ENCODE peak calls at places on chromosomes 16 and 17, in eight cellular contexts. J, K, T, M, D, V, Z and G are unnamed samples.

GRCh38 chr17:55852734-55853133 is 101.9 kb downstream of the PCTP start:
- DNase-seq in J (no peak), K (no peak), T (no peak), M (no peak), D (no peak), V (no peak), Z (no peak), G (peak)

GRCh38 chr16:3983081-3983520 is 102.6 kb upstream of the CREBBP start:
- DNase-seq in J (peak), K (peak), T (peak), M (peak), D (peak), V (peak), Z (no peak), G (peak)

GRCh38 chr17:72498671-72499210 is 377.9 kb downstream of the SOX9 start:
- DNase-seq in J (no peak), K (no peak), T (no peak), M (no peak), D (no peak), V (no peak), Z (no peak), G (no peak)

GRCh38 chr16:74862743-74863244 is 88.2 kb upstream of the FA2H start:
- DNase-seq in J (peak), K (peak), T (peak), M (peak), D (peak), V (no peak), Z (peak), G (peak)

GRCh38 chr17:79147791-79148506 is 73.3 kb downstream of the ENGASE start:
- DNase-seq in J (no peak), K (no peak), T (no peak), M (peak), D (no peak), V (no peak), Z (no peak), G (no peak)

GRCh38 chr17:28384281-28385036 is 13.0 kb downstream of the SARM1 start:
- DNase-seq in J (no peak), K (peak), T (no peak), M (peak), D (no peak), V (peak), Z (no peak), G (no peak)

GRCh38 chr17:54426287-54426886 is 474.3 kb upstream of the TOM1L1 start:
- DNase-seq in J (peak), K (no peak), T (no peak), M (peak), D (peak), V (no peak), Z (no peak), G (peak)

GRCh38 chr17:888998-889401 is 90.6 kb downstream of the NXN start:
- DNase-seq in J (no peak), K (no peak), T (no peak), M (no peak), D (no peak), V (no peak), Z (peak), G (no peak)

GRCh38 chr16:17339764-17340541 is 130.8 kb downstream of the XYLT1 start:
- DNase-seq in J (no peak), K (no peak), T (no peak), M (no peak), D (no peak), V (no peak), Z (no peak), G (no peak)

GRCh38 chr17:34613064-34614019 is 34.0 kb downstream of the TMEM132E start:
- DNase-seq in J (no peak), K (no peak), T (no peak), M (peak), D (no peak), V (peak), Z (no peak), G (no peak)

GRCh38 chr16:2151188-2152091 is 3.0 kb downstream of the RAB26 start:
- DNase-seq in J (no peak), K (no peak), T (no peak), M (peak), D (no peak), V (peak), Z (no peak), G (peak)

GRCh38 chr16:30600929-30601328 is 9.3 kb downstream of the ZNF689 start:
- DNase-seq in J (no peak), K (no peak), T (no peak), M (no peak), D (no peak), V (no peak), Z (no peak), G (no peak)

GRCh38 chr17:27299384-27300049 is 5.6 kb downstream of the WSB1 start:
- DNase-seq in J (no peak), K (no peak), T (no peak), M (no peak), D (no peak), V (no peak), Z (no peak), G (no peak)

GRCh38 chr16:22372882-22373661 is 1.3 kb downstream of the CDR2 start:
- DNase-seq in J (no peak), K (peak), T (no peak), M (no peak), D (no peak), V (no peak), Z (no peak), G (no peak)

GRCh38 chr16:67968440-67969285 is at the start of gene SLC12A4:
- DNase-seq in J (peak), K (peak), T (peak), M (peak), D (peak), V (peak), Z (no peak), G (peak)
- TF ChIP-seq POLR2A in J (peak), K (peak), T (peak), M (peak), D (peak), V (no peak), Z (peak), G (peak)

GRCh38 chr17:76528528-76529223 is 8.8 kb downstream of the CYGB start:
- DNase-seq in J (no peak), K (no peak), T (no peak), M (peak), D (no peak), V (no peak), Z (no peak), G (peak)

GRCh38 chr17:76529224-76529642 is 8.3 kb downstream of the CYGB start:
- DNase-seq in J (no peak), K (peak), T (no peak), M (peak), D (no peak), V (no peak), Z (no peak), G (peak)

GRCh38 chr17:76530826-76531500 is 6.5 kb downstream of the CYGB start:
- DNase-seq in J (no peak), K (no peak), T (no peak), M (no peak), D (no peak), V (peak), Z (no peak), G (no peak)

GRCh38 chr17:76530489-76530814 is 7.1 kb downstream of the CYGB start:
- DNase-seq in J (no peak), K (no peak), T (no peak), M (no peak), D (no peak), V (no peak), Z (no peak), G (no peak)

DNA sequence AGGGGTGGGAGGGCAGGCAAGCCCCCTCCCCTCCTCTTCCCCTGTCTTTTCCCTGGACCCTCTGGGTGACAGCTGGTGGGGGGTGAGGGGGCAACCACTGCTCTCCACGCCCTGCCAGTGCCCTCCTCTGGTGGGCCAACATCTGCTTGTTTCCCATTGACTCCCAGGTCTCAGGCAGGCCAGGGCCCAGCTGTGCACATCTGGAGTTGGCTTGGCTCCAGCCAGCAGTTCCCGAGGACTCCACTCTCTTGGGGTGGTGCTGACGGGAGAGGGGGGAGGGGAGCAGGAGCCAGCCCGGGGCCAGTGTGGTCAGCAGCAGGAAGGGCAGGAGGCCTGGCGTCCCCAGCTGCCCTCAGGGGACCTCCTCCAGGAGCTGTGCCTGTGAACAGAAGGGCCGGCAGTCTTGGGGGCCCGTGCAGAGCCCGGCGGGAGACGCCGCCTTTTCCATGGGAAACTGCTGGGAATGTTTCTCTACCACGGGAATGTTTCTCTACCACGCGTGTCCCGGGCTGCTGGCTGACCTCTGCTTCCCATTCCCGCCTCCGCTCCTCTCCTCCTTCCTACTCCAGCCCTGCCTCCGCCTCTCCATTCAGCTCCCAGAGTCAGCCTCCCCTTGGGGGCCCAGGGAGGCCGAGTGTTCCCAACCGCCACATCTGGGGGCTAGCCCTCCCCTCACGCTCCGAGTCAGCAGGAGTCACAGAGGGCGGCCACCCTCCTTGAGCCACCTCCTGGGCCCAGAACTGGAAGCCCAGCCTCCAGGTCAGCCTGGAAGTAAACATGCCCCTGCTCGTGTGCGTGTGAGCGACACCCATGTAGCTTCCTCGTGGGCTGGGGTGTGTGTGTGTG is 7.6 kb downstream of the CYGB start:
- DNase-seq in J (no peak), K (peak), T (no peak), M (peak), D (peak), V (peak), Z (no peak), G (peak)
- TF ChIP-seq MAX in J (no peak), K (no peak), T (no peak), M (peak), D (peak), V (no peak), Z (no peak), G (no peak)

GRCh38 chr17:44385287-44386181 is 3.9 kb downstream of the ITGA2B start:
- DNase-seq in J (peak), K (peak), T (peak), M (peak), D (peak), V (peak), Z (no peak), G (peak)
- H3K4me3 ChIP-seq in J (peak), K (peak), T (peak), M (peak), D (peak), V (peak), Z (peak), G (no peak)

GRCh38 chr17:18314059-18314730 is 599 bp downstream of the TOP3A start:
- DNase-seq in J (no peak), K (peak), T (no peak), M (no peak), D (no peak), V (no peak), Z (no peak), G (peak)
- TF ChIP-seq POLR2A in J (no peak), K (no peak), T (no peak), M (no peak), D (no peak), V (peak), Z (no peak), G (no peak)

GRCh38 chr16:89546781-89547180 is 13.7 kb upstream of the RPL13 start:
- DNase-seq in J (no peak), K (no peak), T (no peak), M (no peak), D (no peak), V (no peak), Z (no peak), G (no peak)

GRCh38 chr16:89545831-89546574 is 14.5 kb upstream of the RPL13 start:
- DNase-seq in J (no peak), K (no peak), T (no peak), M (no peak), D (peak), V (no peak), Z (no peak), G (no peak)

GRCh38 chr16:89548344-89549006 is 12.0 kb upstream of the RPL13 start:
- DNase-seq in J (no peak), K (no peak), T (no peak), M (no peak), D (no peak), V (no peak), Z (no peak), G (no peak)

GRCh38 chr16:89547860-89548259 is 12.6 kb upstream of the RPL13 start:
- DNase-seq in J (no peak), K (no peak), T (no peak), M (no peak), D (no peak), V (no peak), Z (no peak), G (no peak)

GRCh38 chr16:89547291-89547690 is 13.2 kb upstream of the RPL13 start:
- DNase-seq in J (no peak), K (no peak), T (no peak), M (no peak), D (no peak), V (no peak), Z (no peak), G (no peak)
- TF ChIP-seq MAX in J (no peak), K (no peak), T (no peak), M (no peak), D (no peak), V (no peak), Z (no peak), G (no peak)

GRCh38 chr16:8183186-8184099 is 406.9 kb downstream of the TMEM114 start:
- DNase-seq in J (no peak), K (no peak), T (no peak), M (peak), D (no peak), V (no peak), Z (no peak), G (no peak)

GRCh38 chr16:8187782-8188372 is 402.4 kb downstream of the TMEM114 start:
- DNase-seq in J (no peak), K (no peak), T (no peak), M (no peak), D (no peak), V (no peak), Z (no peak), G (no peak)

GRCh38 chr16:8182761-8183160 is 407.6 kb downstream of the TMEM114 start:
- DNase-seq in J (no peak), K (no peak), T (no peak), M (peak), D (no peak), V (no peak), Z (no peak), G (no peak)

GRCh38 chr16:8184854-8185253 is 405.5 kb downstream of the TMEM114 start:
- DNase-seq in J (no peak), K (no peak), T (no peak), M (no peak), D (no peak), V (no peak), Z (no peak), G (no peak)
- H3K4me3 ChIP-seq in J (no peak), K (no peak), T (no peak), M (no peak), D (no peak), V (no peak), Z (no peak), G (no peak)

GRCh38 chr17:20735796-20736195 is 156.3 kb downstream of the CDRT15L2 start:
- DNase-seq in J (no peak), K (no peak), T (no peak), M (no peak), D (no peak), V (no peak), Z (no peak), G (no peak)
- TF ChIP-seq POLR2A in J (no peak), K (no peak), T (no peak), M (no peak), D (no peak), V (no peak), Z (no peak), G (no peak)

GRCh38 chr16:66698046-66698445 is 1.5 kb upstream of the CMTM4 start:
- DNase-seq in J (no peak), K (no peak), T (no peak), M (no peak), D (no peak), V (no peak), Z (no peak), G (no peak)

GRCh38 chr16:66699898-66700297 is 3.4 kb upstream of the CMTM4 start:
- DNase-seq in J (no peak), K (no peak), T (no peak), M (no peak), D (no peak), V (no peak), Z (no peak), G (no peak)

GRCh38 chr16:66701516-66701915 is 5.0 kb upstream of the CMTM4 start:
- DNase-seq in J (no peak), K (no peak), T (no peak), M (no peak), D (no peak), V (no peak), Z (no peak), G (no peak)

GRCh38 chr16:66703359-66704215 is 7.0 kb upstream of the CMTM4 start:
- DNase-seq in J (no peak), K (no peak), T (no peak), M (peak), D (no peak), V (no peak), Z (no peak), G (no peak)

GRCh38 chr16:66701061-66701460 is 4.5 kb upstream of the CMTM4 start:
- DNase-seq in J (no peak), K (peak), T (no peak), M (no peak), D (no peak), V (no peak), Z (no peak), G (no peak)
- TF ChIP-seq MAX in J (no peak), K (no peak), T (no peak), M (no peak), D (no peak), V (no peak), Z (no peak), G (no peak)

DNA sequence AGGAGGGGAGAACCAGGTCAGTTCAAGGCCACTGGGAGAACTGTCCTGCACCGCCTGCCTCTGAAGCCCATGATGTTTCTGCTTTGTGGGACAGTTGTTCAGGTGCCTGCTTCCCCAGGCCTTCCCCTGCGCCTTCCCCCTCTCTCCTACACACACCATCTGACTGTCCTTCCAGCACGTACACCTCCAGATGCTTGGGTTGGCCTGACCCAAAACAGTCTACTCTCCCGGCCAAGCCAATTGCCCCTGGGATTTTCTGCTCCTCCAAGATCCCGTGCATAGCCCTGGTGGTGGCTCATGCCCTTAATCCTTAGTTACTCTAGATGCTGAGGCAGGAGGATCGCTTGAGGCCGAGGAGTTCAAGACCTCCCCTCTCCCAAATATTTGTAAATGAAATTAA is 684 bp upstream of the RSAD1 start:
- DNase-seq in J (no peak), K (no peak), T (no peak), M (peak), D (no peak), V (no peak), Z (no peak), G (no peak)
- H3K4me3 ChIP-seq in J (peak), K (no peak), T (peak), M (peak), D (peak), V (peak), Z (peak), G (peak)

GRCh38 chr17:50176559-50177471 is 11.0 kb downstream of the SGCA start:
- DNase-seq in J (no peak), K (no peak), T (no peak), M (no peak), D (no peak), V (no peak), Z (no peak), G (no peak)
- TF ChIP-seq POLR2A in J (no peak), K (no peak), T (no peak), M (no peak), D (no peak), V (no peak), Z (no peak), G (no peak)